ENCODE peak calls at places on chromosomes 16 and 17, in four cellular contexts. One of them, this sample, is unnamed.

GRCh38 chr17:77681820-77682219 is 276.7 kb upstream of the TNRC6C start:
- DNase-seq in GM12865: no peak
- DNase-seq in choroid plexus epithelial cell: peak; percentile 43
- DNase-seq in CD4-positive, alpha-beta T cell: no peak
- DNase-seq in this sample: no peak

GRCh38 chr16:5820472-5820871 is 722.9 kb upstream of the EEF2KMT start:
- DNase-seq in GM12865: no peak
- DNase-seq in choroid plexus epithelial cell: no peak
- DNase-seq in CD4-positive, alpha-beta T cell: no peak
- DNase-seq in this sample: no peak

GRCh38 chr17:61394630-61395408 is 4.8 kb upstream of the TBX2 start:
- DNase-seq in GM12865: peak; percentile 23
- DNase-seq in choroid plexus epithelial cell: no peak
- DNase-seq in CD4-positive, alpha-beta T cell: no peak
- DNase-seq in this sample: no peak

GRCh38 chr16:27428035-27428785 is 26.2 kb downstream of the IL21R start:
- DNase-seq in GM12865: peak; percentile 62
- DNase-seq in choroid plexus epithelial cell: no peak
- DNase-seq in CD4-positive, alpha-beta T cell: no peak
- DNase-seq in this sample: no peak

GRCh38 chr16:56910654-56911539 is 21.0 kb upstream of the HERPUD1 start:
- DNase-seq in GM12865: peak; percentile 65
- DNase-seq in choroid plexus epithelial cell: peak; percentile 82
- DNase-seq in CD4-positive, alpha-beta T cell: no peak
- DNase-seq in this sample: no peak

GRCh38 chr17:56142325-56142724 is 10.9 kb upstream of the ANKFN1 start:
- DNase-seq in GM12865: no peak
- DNase-seq in choroid plexus epithelial cell: peak; percentile 67
- DNase-seq in CD4-positive, alpha-beta T cell: no peak
- DNase-seq in this sample: no peak

GRCh38 chr17:56678249-56679144 is 85.0 kb downstream of the NOG start:
- DNase-seq in GM12865: no peak
- DNase-seq in choroid plexus epithelial cell: no peak
- DNase-seq in CD4-positive, alpha-beta T cell: no peak
- DNase-seq in this sample: no peak

GRCh38 chr17:69607162-69607834 is 192.8 kb downstream of the MAP2K6 start:
- DNase-seq in GM12865: peak; percentile 80
- DNase-seq in choroid plexus epithelial cell: peak; percentile 91
- DNase-seq in CD4-positive, alpha-beta T cell: no peak
- DNase-seq in this sample: peak; percentile 46

GRCh38 chr17:68318103-68318991 is 27.1 kb downstream of the ARSG start:
- DNase-seq in GM12865: peak; percentile 46
- DNase-seq in choroid plexus epithelial cell: peak; percentile 58
- DNase-seq in CD4-positive, alpha-beta T cell: no peak
- DNase-seq in this sample: no peak

GRCh38 chr16:49120631-49121030 is 161.0 kb downstream of the CBLN1 start:
- DNase-seq in GM12865: no peak
- DNase-seq in choroid plexus epithelial cell: no peak
- DNase-seq in CD4-positive, alpha-beta T cell: no peak
- DNase-seq in this sample: no peak

GRCh38 chr16:72085002-72085401 is 8.4 kb downstream of the TXNL4B start:
- DNase-seq in GM12865: no peak
- DNase-seq in choroid plexus epithelial cell: no peak
- DNase-seq in CD4-positive, alpha-beta T cell: no peak
- DNase-seq in this sample: no peak

GRCh38 chr16:52114414-52114813 is 432.5 kb downstream of the TOX3 start:
- DNase-seq in GM12865: no peak
- DNase-seq in choroid plexus epithelial cell: no peak
- DNase-seq in CD4-positive, alpha-beta T cell: no peak
- DNase-seq in this sample: no peak

GRCh38 chr17:50871369-50871768 is 5.2 kb upstream of the TOB1 start:
- DNase-seq in GM12865: peak; percentile 39
- DNase-seq in choroid plexus epithelial cell: no peak
- DNase-seq in CD4-positive, alpha-beta T cell: no peak
- DNase-seq in this sample: no peak

GRCh38 chr17:17511971-17512858 is 16.0 kb upstream of the RASD1 start:
- DNase-seq in GM12865: no peak
- DNase-seq in choroid plexus epithelial cell: peak; percentile 91
- DNase-seq in CD4-positive, alpha-beta T cell: no peak
- DNase-seq in this sample: no peak

GRCh38 chr17:78899361-78900260 is 3.4 kb downstream of the CEP295NL start:
- DNase-seq in GM12865: no peak
- DNase-seq in choroid plexus epithelial cell: peak; percentile 64
- DNase-seq in CD4-positive, alpha-beta T cell: no peak
- DNase-seq in this sample: no peak

GRCh38 chr16:53530046-53530445 is 27.0 kb upstream of the AKTIP start:
- DNase-seq in GM12865: no peak
- DNase-seq in choroid plexus epithelial cell: no peak
- DNase-seq in CD4-positive, alpha-beta T cell: no peak
- DNase-seq in this sample: no peak

GRCh38 chr17:8192070-8192815 is 2.3 kb upstream of the BORCS6 start:
- DNase-seq in GM12865: peak; percentile 93
- DNase-seq in choroid plexus epithelial cell: peak; percentile 97
- DNase-seq in CD4-positive, alpha-beta T cell: no peak
- DNase-seq in this sample: peak; percentile 72

GRCh38 chr16:11310997-11311561 is 29.9 kb upstream of the PRM1 start:
- DNase-seq in GM12865: peak; percentile 93
- DNase-seq in choroid plexus epithelial cell: no peak
- DNase-seq in CD4-positive, alpha-beta T cell: no peak
- DNase-seq in this sample: peak; percentile 79

GRCh38 chr16:31135535-31136286 is at the start of gene PRSS8:
- DNase-seq in GM12865: no peak
- DNase-seq in choroid plexus epithelial cell: no peak
- DNase-seq in CD4-positive, alpha-beta T cell: no peak
- DNase-seq in this sample: no peak

DNA sequence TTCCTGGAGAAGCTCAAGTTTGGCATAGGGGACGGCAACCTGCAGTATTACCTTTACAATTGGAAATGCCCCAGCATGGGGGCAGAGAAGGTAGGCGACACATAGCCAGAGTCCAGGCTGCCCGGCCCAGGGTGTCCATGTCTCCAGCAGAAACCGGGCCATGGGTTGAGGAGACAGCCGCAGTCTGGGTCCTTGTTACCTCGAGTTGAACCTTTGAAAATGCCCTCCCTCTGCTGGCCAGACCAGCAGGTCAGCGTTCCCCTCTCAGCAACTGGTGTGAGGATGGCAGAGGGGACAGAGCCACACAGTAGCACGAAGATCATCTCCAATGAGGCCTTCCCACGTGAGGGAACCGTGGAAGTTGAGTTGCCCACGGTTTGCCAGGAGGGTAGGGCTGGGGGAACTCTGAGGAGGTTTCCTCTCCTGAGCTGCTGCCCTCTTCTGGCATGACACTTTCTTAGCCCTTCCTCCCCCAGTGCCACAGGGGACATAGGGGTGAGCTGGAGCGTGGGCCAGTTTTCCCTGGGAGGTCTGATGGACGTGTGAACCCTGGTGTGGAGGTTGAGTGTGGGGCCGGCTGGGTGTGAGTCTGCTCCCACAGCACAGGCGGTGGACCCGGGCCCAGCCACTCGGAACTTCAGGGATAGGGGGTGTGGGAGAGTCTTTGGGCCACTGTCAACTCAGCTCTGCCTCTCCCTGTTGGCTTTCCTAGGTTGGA is 27.2 kb downstream of the PLCD3 start:
- DNase-seq in GM12865: no peak
- DNase-seq in choroid plexus epithelial cell: no peak
- DNase-seq in CD4-positive, alpha-beta T cell: no peak
- DNase-seq in this sample: no peak
- TF ChIP-seq CTCF in GM12865: no peak
- TF ChIP-seq CTCF in choroid plexus epithelial cell: peak; percentile 13
- TF ChIP-seq CTCF in CD4-positive, alpha-beta T cell: no peak
- TF ChIP-seq CTCF in this sample: no peak

GRCh38 chr17:44376124-44376523 is 12.5 kb upstream of the FAM171A2 start:
- DNase-seq in GM12865: no peak
- DNase-seq in choroid plexus epithelial cell: peak; percentile 55
- DNase-seq in CD4-positive, alpha-beta T cell: no peak
- DNase-seq in this sample: peak; percentile 77
- TF ChIP-seq CTCF in GM12865: peak; percentile 63
- TF ChIP-seq CTCF in choroid plexus epithelial cell: peak; percentile 63
- TF ChIP-seq CTCF in CD4-positive, alpha-beta T cell: no peak
- TF ChIP-seq CTCF in this sample: peak; percentile 53

GRCh38 chr16:4693296-4693955 is at the start of gene NUDT16L1:
- DNase-seq in GM12865: peak; percentile 98
- DNase-seq in choroid plexus epithelial cell: peak; percentile 95
- DNase-seq in CD4-positive, alpha-beta T cell: peak; percentile 97
- DNase-seq in this sample: peak; percentile 100
- TF ChIP-seq CTCF in GM12865: peak; percentile 8
- TF ChIP-seq CTCF in choroid plexus epithelial cell: no peak
- TF ChIP-seq CTCF in CD4-positive, alpha-beta T cell: no peak
- TF ChIP-seq CTCF in this sample: peak; percentile 18

GRCh38 chr17:81138500-81138899 is 26.8 kb upstream of the PVALEF start:
- DNase-seq in GM12865: no peak
- DNase-seq in choroid plexus epithelial cell: no peak
- DNase-seq in CD4-positive, alpha-beta T cell: no peak
- DNase-seq in this sample: no peak
- TF ChIP-seq CTCF in GM12865: no peak
- TF ChIP-seq CTCF in choroid plexus epithelial cell: no peak
- TF ChIP-seq CTCF in CD4-positive, alpha-beta T cell: no peak
- TF ChIP-seq CTCF in this sample: no peak

GRCh38 chr16:75097941-75098897 is 18.4 kb downstream of the LDHD start:
- DNase-seq in GM12865: no peak
- DNase-seq in choroid plexus epithelial cell: no peak
- DNase-seq in CD4-positive, alpha-beta T cell: peak; percentile 60
- DNase-seq in this sample: peak; percentile 71

GRCh38 chr16:75097191-75097761 is 19.3 kb downstream of the LDHD start:
- DNase-seq in GM12865: no peak
- DNase-seq in choroid plexus epithelial cell: no peak
- DNase-seq in CD4-positive, alpha-beta T cell: no peak
- DNase-seq in this sample: no peak

GRCh38 chr16:75095637-75096036 is 20.9 kb downstream of the LDHD start:
- DNase-seq in GM12865: no peak
- DNase-seq in choroid plexus epithelial cell: no peak
- DNase-seq in CD4-positive, alpha-beta T cell: no peak
- DNase-seq in this sample: no peak

GRCh38 chr16:75095204-75095621 is 21.4 kb downstream of the LDHD start:
- DNase-seq in GM12865: no peak
- DNase-seq in choroid plexus epithelial cell: no peak
- DNase-seq in CD4-positive, alpha-beta T cell: no peak
- DNase-seq in this sample: no peak

DNA sequence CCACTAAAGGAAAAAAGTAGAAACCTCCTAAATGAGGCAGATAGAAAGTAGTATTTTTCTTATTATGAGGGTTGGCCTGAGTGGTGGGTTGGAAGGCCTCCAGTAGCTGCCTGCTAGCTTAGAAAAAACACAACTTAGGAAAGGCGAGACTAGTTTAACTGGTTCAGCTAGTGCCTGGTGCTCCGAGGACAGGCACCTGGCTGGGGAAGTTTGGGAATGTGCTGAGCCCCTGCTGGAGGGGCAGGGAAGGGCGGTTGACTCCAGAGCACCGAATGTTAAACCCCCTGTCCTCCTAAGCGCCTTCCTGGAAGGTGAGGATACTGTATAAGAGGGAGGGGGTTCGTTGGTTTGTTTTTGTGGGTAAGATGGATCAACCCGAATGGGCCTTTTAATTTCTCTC is 19.9 kb downstream of the LDHD start:
- DNase-seq in GM12865: no peak
- DNase-seq in choroid plexus epithelial cell: no peak
- DNase-seq in CD4-positive, alpha-beta T cell: no peak
- DNase-seq in this sample: no peak
- TF ChIP-seq CTCF in GM12865: peak; percentile 13
- TF ChIP-seq CTCF in choroid plexus epithelial cell: peak; percentile 49
- TF ChIP-seq CTCF in CD4-positive, alpha-beta T cell: no peak
- TF ChIP-seq CTCF in this sample: no peak

DNA sequence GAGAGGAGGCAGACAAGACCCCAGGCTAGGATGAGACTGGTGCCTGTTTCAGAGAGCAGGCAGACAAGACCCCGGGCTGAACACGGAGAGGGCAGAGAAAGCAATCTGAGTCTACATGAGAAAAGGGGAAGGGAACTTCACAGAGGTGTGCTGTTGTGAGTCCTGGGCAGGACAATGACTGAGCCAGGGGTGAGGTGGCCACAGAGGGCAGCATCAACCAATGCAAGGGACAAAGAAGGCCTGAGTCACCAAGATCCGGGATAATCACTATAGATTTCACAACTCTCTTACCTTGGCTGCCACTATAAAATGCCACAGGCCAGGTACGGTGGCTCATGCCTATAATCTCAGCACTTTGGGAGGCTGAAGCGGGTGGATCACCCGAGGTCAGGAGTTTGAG is 89.0 kb downstream of the SLC39A11 start:
- DNase-seq in GM12865: no peak
- DNase-seq in choroid plexus epithelial cell: no peak
- DNase-seq in CD4-positive, alpha-beta T cell: no peak
- DNase-seq in this sample: no peak
- TF ChIP-seq CTCF in GM12865: no peak
- TF ChIP-seq CTCF in choroid plexus epithelial cell: no peak
- TF ChIP-seq CTCF in CD4-positive, alpha-beta T cell: no peak
- TF ChIP-seq CTCF in this sample: no peak

GRCh38 chr17:39638317-39638716 is 1.4 kb downstream of the STARD3 start:
- DNase-seq in GM12865: no peak
- DNase-seq in choroid plexus epithelial cell: no peak
- DNase-seq in CD4-positive, alpha-beta T cell: no peak
- DNase-seq in this sample: no peak

GRCh38 chr17:39635614-39636176 is 1.2 kb upstream of the STARD3 start:
- DNase-seq in GM12865: no peak
- DNase-seq in choroid plexus epithelial cell: no peak
- DNase-seq in CD4-positive, alpha-beta T cell: no peak
- DNase-seq in this sample: no peak

GRCh38 chr17:39636587-39636926 is 387 bp upstream of the STARD3 start:
- DNase-seq in GM12865: no peak
- DNase-seq in choroid plexus epithelial cell: no peak
- DNase-seq in CD4-positive, alpha-beta T cell: no peak
- DNase-seq in this sample: peak; percentile 60

GRCh38 chr17:39639043-39639442 is 2.1 kb downstream of the STARD3 start:
- DNase-seq in GM12865: no peak
- DNase-seq in choroid plexus epithelial cell: no peak
- DNase-seq in CD4-positive, alpha-beta T cell: no peak
- DNase-seq in this sample: no peak

DNA sequence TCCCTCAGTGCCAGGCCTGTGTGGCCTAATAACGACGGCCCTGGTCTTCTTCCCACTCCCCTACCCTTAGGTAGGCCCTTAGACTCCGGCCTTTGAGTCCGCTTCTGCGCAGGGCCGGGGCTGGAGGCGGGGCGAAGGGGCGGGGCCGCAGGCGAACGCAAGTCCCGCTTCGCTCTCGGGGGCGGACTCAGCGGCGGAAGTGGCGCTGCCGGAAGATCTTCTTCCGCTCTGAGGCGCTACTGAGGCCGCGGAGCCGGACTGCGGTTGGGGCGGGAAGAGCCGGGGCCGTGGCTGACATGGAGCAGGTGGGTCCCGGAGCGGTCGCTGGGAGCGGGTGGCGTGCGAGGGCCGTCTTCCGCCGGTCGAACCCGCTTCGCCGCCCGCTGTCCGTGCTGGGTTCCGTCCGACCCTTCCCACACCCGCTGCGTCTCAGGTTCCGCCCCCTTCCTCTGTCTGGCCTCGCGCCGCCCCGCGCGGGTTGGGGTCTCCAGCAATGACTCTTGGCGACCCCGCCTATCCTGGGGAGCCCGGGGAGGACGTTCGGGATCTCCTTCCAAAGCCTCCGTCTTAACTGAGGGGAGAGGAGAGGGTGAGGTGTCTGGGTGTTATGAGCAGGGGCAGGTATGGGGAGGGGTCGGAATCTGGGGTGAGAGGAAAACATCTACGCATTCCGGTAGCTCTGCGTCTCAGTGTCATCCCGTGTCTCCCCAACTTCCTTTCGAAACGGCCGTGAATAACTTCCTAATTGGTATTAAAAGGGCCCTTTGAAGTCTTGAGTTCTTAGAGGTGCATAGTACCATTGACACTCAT is at the start of gene STARD3:
- DNase-seq in GM12865: peak; percentile 94
- DNase-seq in choroid plexus epithelial cell: peak; percentile 91
- DNase-seq in CD4-positive, alpha-beta T cell: peak; percentile 91
- DNase-seq in this sample: peak; percentile 98
- TF ChIP-seq CTCF in GM12865: no peak
- TF ChIP-seq CTCF in choroid plexus epithelial cell: no peak
- TF ChIP-seq CTCF in CD4-positive, alpha-beta T cell: peak; percentile 43
- TF ChIP-seq CTCF in this sample: peak; percentile 8

This sample was measured in GM13977.